ENCODE peak calls at places on chromosomes 5 and 9, in seven cellular contexts. One of them, this sample, is unnamed.

GRCh38 chr9:129863059-129863690 is 27.9 kb downstream of the USP20 start:
- DNase-seq in NCI-H526 treated with DMSO at 0.1 percent for 48 hours: no peak
- DNase-seq in mesothelial cell of epicardium: no peak
- DNase-seq in activated CD4-positive, alpha-beta T cell treated with anti-CD3 and anti-CD28 coated beads for 4 hours: peak; percentile 56
- DNase-seq in stimulated activated CD8-positive, alpha-beta memory T cell treated with anti-CD3 and anti-CD28 coated beads, Interleukin-4, amount 100 ng/mL, for 1 hour: peak; percentile 57
- DNase-seq in renal cortical epithelial cell: no peak
- DNase-seq in stimulated activated CD4-positive, alpha-beta T cell treated with anti-CD3 and anti-CD28 coated beads, Interleukin-4, amount 100 ng/mL, for 24 hours: peak; percentile 68
- DNase-seq in this sample: no peak

GRCh38 chr9:20243866-20244647 is 378.2 kb downstream of the MLLT3 start:
- DNase-seq in stimulated activated CD8-positive, alpha-beta memory T cell treated with anti-CD3 and anti-CD28 coated beads, Interleukin-4, amount 100 ng/mL, for 1 hour: no peak
- DNase-seq in mesothelial cell of epicardium: no peak
- DNase-seq in NCI-H526 treated with DMSO at 0.1 percent for 48 hours: no peak
- DNase-seq in renal cortical epithelial cell: no peak
- DNase-seq in stimulated activated CD4-positive, alpha-beta T cell treated with anti-CD3 and anti-CD28 coated beads, Interleukin-4, amount 100 ng/mL, for 24 hours: no peak
- DNase-seq in activated CD4-positive, alpha-beta T cell treated with anti-CD3 and anti-CD28 coated beads for 4 hours: no peak
- DNase-seq in this sample: no peak

GRCh38 chr9:123928471-123929176 is 1.3 kb downstream of the DENND1A start:
- DNase-seq in mesothelial cell of epicardium: no peak
- DNase-seq in stimulated activated CD4-positive, alpha-beta T cell treated with anti-CD3 and anti-CD28 coated beads, Interleukin-4, amount 100 ng/mL, for 24 hours: peak; percentile 20
- DNase-seq in stimulated activated CD8-positive, alpha-beta memory T cell treated with anti-CD3 and anti-CD28 coated beads, Interleukin-4, amount 100 ng/mL, for 1 hour: no peak
- DNase-seq in activated CD4-positive, alpha-beta T cell treated with anti-CD3 and anti-CD28 coated beads for 4 hours: peak; percentile 23
- DNase-seq in NCI-H526 treated with DMSO at 0.1 percent for 48 hours: no peak
- DNase-seq in renal cortical epithelial cell: peak; percentile 12
- DNase-seq in this sample: peak; percentile 55

GRCh38 chr9:86637515-86637914 is 283.3 kb upstream of the TUT7 start:
- DNase-seq in mesothelial cell of epicardium: peak; percentile 36
- DNase-seq in stimulated activated CD4-positive, alpha-beta T cell treated with anti-CD3 and anti-CD28 coated beads, Interleukin-4, amount 100 ng/mL, for 24 hours: no peak
- DNase-seq in stimulated activated CD8-positive, alpha-beta memory T cell treated with anti-CD3 and anti-CD28 coated beads, Interleukin-4, amount 100 ng/mL, for 1 hour: no peak
- DNase-seq in activated CD4-positive, alpha-beta T cell treated with anti-CD3 and anti-CD28 coated beads for 4 hours: no peak
- DNase-seq in NCI-H526 treated with DMSO at 0.1 percent for 48 hours: no peak
- DNase-seq in renal cortical epithelial cell: no peak
- DNase-seq in this sample: peak; percentile 37

GRCh38 chr5:15620501-15620900 is 120.5 kb downstream of the FBXL7 start:
- DNase-seq in activated CD4-positive, alpha-beta T cell treated with anti-CD3 and anti-CD28 coated beads for 4 hours: no peak
- DNase-seq in mesothelial cell of epicardium: no peak
- DNase-seq in NCI-H526 treated with DMSO at 0.1 percent for 48 hours: no peak
- DNase-seq in stimulated activated CD8-positive, alpha-beta memory T cell treated with anti-CD3 and anti-CD28 coated beads, Interleukin-4, amount 100 ng/mL, for 1 hour: no peak
- DNase-seq in renal cortical epithelial cell: no peak
- DNase-seq in stimulated activated CD4-positive, alpha-beta T cell treated with anti-CD3 and anti-CD28 coated beads, Interleukin-4, amount 100 ng/mL, for 24 hours: no peak
- DNase-seq in this sample: no peak

GRCh38 chr5:64140018-64140417 is 25.6 kb upstream of the RNF180 start:
- DNase-seq in stimulated activated CD8-positive, alpha-beta memory T cell treated with anti-CD3 and anti-CD28 coated beads, Interleukin-4, amount 100 ng/mL, for 1 hour: no peak
- DNase-seq in renal cortical epithelial cell: no peak
- DNase-seq in activated CD4-positive, alpha-beta T cell treated with anti-CD3 and anti-CD28 coated beads for 4 hours: no peak
- DNase-seq in NCI-H526 treated with DMSO at 0.1 percent for 48 hours: no peak
- DNase-seq in mesothelial cell of epicardium: no peak
- DNase-seq in stimulated activated CD4-positive, alpha-beta T cell treated with anti-CD3 and anti-CD28 coated beads, Interleukin-4, amount 100 ng/mL, for 24 hours: no peak
- DNase-seq in this sample: no peak

GRCh38 chr9:19239955-19240354 is 9.5 kb downstream of the DENND4C start:
- DNase-seq in renal cortical epithelial cell: no peak
- DNase-seq in mesothelial cell of epicardium: no peak
- DNase-seq in stimulated activated CD4-positive, alpha-beta T cell treated with anti-CD3 and anti-CD28 coated beads, Interleukin-4, amount 100 ng/mL, for 24 hours: no peak
- DNase-seq in NCI-H526 treated with DMSO at 0.1 percent for 48 hours: no peak
- DNase-seq in activated CD4-positive, alpha-beta T cell treated with anti-CD3 and anti-CD28 coated beads for 4 hours: no peak
- DNase-seq in stimulated activated CD8-positive, alpha-beta memory T cell treated with anti-CD3 and anti-CD28 coated beads, Interleukin-4, amount 100 ng/mL, for 1 hour: no peak
- DNase-seq in this sample: no peak

GRCh38 chr9:2657427-2657826 is 35.8 kb downstream of the VLDLR start:
- DNase-seq in renal cortical epithelial cell: no peak
- DNase-seq in activated CD4-positive, alpha-beta T cell treated with anti-CD3 and anti-CD28 coated beads for 4 hours: no peak
- DNase-seq in stimulated activated CD4-positive, alpha-beta T cell treated with anti-CD3 and anti-CD28 coated beads, Interleukin-4, amount 100 ng/mL, for 24 hours: no peak
- DNase-seq in mesothelial cell of epicardium: no peak
- DNase-seq in NCI-H526 treated with DMSO at 0.1 percent for 48 hours: no peak
- DNase-seq in stimulated activated CD8-positive, alpha-beta memory T cell treated with anti-CD3 and anti-CD28 coated beads, Interleukin-4, amount 100 ng/mL, for 1 hour: no peak
- DNase-seq in this sample: peak; percentile 93

GRCh38 chr5:144187699-144188294 is 17.1 kb downstream of the KCTD16 start:
- DNase-seq in NCI-H526 treated with DMSO at 0.1 percent for 48 hours: peak; percentile 13
- DNase-seq in stimulated activated CD4-positive, alpha-beta T cell treated with anti-CD3 and anti-CD28 coated beads, Interleukin-4, amount 100 ng/mL, for 24 hours: peak; percentile 74
- DNase-seq in activated CD4-positive, alpha-beta T cell treated with anti-CD3 and anti-CD28 coated beads for 4 hours: peak; percentile 74
- DNase-seq in mesothelial cell of epicardium: no peak
- DNase-seq in renal cortical epithelial cell: peak; percentile 89
- DNase-seq in stimulated activated CD8-positive, alpha-beta memory T cell treated with anti-CD3 and anti-CD28 coated beads, Interleukin-4, amount 100 ng/mL, for 1 hour: peak; percentile 67
- DNase-seq in this sample: peak; percentile 86

GRCh38 chr5:15170173-15170572 is 298.6 kb upstream of the ANKH start:
- DNase-seq in renal cortical epithelial cell: no peak
- DNase-seq in stimulated activated CD8-positive, alpha-beta memory T cell treated with anti-CD3 and anti-CD28 coated beads, Interleukin-4, amount 100 ng/mL, for 1 hour: no peak
- DNase-seq in NCI-H526 treated with DMSO at 0.1 percent for 48 hours: no peak
- DNase-seq in activated CD4-positive, alpha-beta T cell treated with anti-CD3 and anti-CD28 coated beads for 4 hours: no peak
- DNase-seq in mesothelial cell of epicardium: no peak
- DNase-seq in stimulated activated CD4-positive, alpha-beta T cell treated with anti-CD3 and anti-CD28 coated beads, Interleukin-4, amount 100 ng/mL, for 24 hours: no peak
- DNase-seq in this sample: no peak

GRCh38 chr5:74589204-74590056 is 51.1 kb downstream of the ENC1 start:
- DNase-seq in activated CD4-positive, alpha-beta T cell treated with anti-CD3 and anti-CD28 coated beads for 4 hours: no peak
- DNase-seq in stimulated activated CD8-positive, alpha-beta memory T cell treated with anti-CD3 and anti-CD28 coated beads, Interleukin-4, amount 100 ng/mL, for 1 hour: no peak
- DNase-seq in stimulated activated CD4-positive, alpha-beta T cell treated with anti-CD3 and anti-CD28 coated beads, Interleukin-4, amount 100 ng/mL, for 24 hours: no peak
- DNase-seq in NCI-H526 treated with DMSO at 0.1 percent for 48 hours: peak; percentile 63
- DNase-seq in mesothelial cell of epicardium: no peak
- DNase-seq in renal cortical epithelial cell: peak; percentile 38
- DNase-seq in this sample: no peak

This sample was measured in NAMALWA.